ENCODE peak calls at places on chromosomes 12 and 14, in six cellular contexts. One of them, this sample, is unnamed.
A peak's percentile ranks its signal among the peaks of the same experiment; 100 is the strongest.

GRCh38 chr12:131530041-131530332 is 180.9 kb upstream of the SFSWAP start:
- DNase-seq in neural progenitor cell: no peak
- DNase-seq in GM23338: no peak
- DNase-seq in AG09309: no peak
- DNase-seq in uterus: no peak
- DNase-seq in astrocyte of the spinal cord: no peak
- DNase-seq in this sample: no peak

GRCh38 chr14:104794641-104795467 is 694 bp downstream of the AKT1 start:
- DNase-seq in uterus: no peak
- DNase-seq in neural progenitor cell: peak; percentile 66
- DNase-seq in astrocyte of the spinal cord: peak; percentile 14
- DNase-seq in AG09309: no peak
- DNase-seq in GM23338: peak; percentile 56
- DNase-seq in this sample: peak; percentile 37

GRCh38 chr12:65756956-65757511 is 67.2 kb upstream of the HMGA2 start:
- DNase-seq in GM23338: no peak
- DNase-seq in uterus: no peak
- DNase-seq in AG09309: no peak
- DNase-seq in astrocyte of the spinal cord: peak; percentile 1
- DNase-seq in neural progenitor cell: no peak
- DNase-seq in this sample: peak; percentile 78

GRCh38 chr14:78917462-78917861 is 747.3 kb downstream of the NRXN3 start:
- DNase-seq in astrocyte of the spinal cord: no peak
- DNase-seq in GM23338: peak; percentile 16
- DNase-seq in AG09309: no peak
- DNase-seq in neural progenitor cell: no peak
- DNase-seq in uterus: no peak
- DNase-seq in this sample: no peak

GRCh38 chr12:100574262-100575074 is 984 bp downstream of the GAS2L3 start:
- DNase-seq in uterus: no peak
- DNase-seq in neural progenitor cell: peak; percentile 45
- DNase-seq in AG09309: no peak
- DNase-seq in astrocyte of the spinal cord: no peak
- DNase-seq in GM23338: peak; percentile 42
- DNase-seq in this sample: no peak

GRCh38 chr12:18275974-18276373 is 14.7 kb downstream of the PIK3C2G start:
- DNase-seq in GM23338: no peak
- DNase-seq in uterus: no peak
- DNase-seq in neural progenitor cell: no peak
- DNase-seq in astrocyte of the spinal cord: peak; percentile 37
- DNase-seq in AG09309: no peak
- DNase-seq in this sample: no peak

GRCh38 chr12:26744697-26745440 is 88.1 kb downstream of the ITPR2 start:
- DNase-seq in uterus: no peak
- DNase-seq in astrocyte of the spinal cord: peak; percentile 88
- DNase-seq in AG09309: no peak
- DNase-seq in GM23338: no peak
- DNase-seq in neural progenitor cell: no peak
- DNase-seq in this sample: no peak

GRCh38 chr14:91329615-91330014 is 85.1 kb upstream of the GPR68 start:
- DNase-seq in astrocyte of the spinal cord: no peak
- DNase-seq in AG09309: no peak
- DNase-seq in GM23338: no peak
- DNase-seq in neural progenitor cell: no peak
- DNase-seq in uterus: no peak
- DNase-seq in this sample: no peak

GRCh38 chr12:14284189-14284722 is 81.2 kb upstream of the ATF7IP start:
- DNase-seq in uterus: peak; percentile 71
- DNase-seq in GM23338: peak; percentile 46
- DNase-seq in neural progenitor cell: peak; percentile 24
- DNase-seq in AG09309: no peak
- DNase-seq in astrocyte of the spinal cord: no peak
- DNase-seq in this sample: no peak

DNA sequence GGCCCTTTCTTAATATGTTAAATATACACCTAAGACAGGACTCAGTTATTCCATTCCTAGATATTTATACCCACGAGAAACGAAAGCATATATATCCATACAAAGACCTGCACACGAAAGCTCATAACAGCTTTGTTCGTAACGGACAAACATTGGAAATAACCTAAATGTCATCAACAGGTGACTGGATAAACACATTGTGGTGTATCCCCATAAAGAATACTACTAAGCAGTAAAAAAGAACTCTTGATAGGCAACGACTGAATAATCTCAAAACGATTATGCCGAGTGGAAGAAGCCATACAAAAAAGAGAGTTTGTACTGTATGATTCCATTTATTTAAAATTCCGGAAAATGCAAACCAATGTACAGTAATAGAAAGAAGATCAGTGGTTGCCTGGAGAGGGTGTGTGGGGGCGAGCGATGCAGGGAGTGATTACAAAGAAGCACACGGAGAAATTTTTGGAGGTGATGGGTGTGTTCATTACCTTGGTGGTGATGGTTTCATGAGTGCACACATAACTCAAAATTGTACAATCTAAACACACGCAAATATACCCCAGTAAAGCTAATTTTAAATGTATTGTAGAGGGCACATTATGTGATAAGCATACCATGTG is 1.4 kb upstream of the SCN8A start:
- DNase-seq in AG09309: no peak
- DNase-seq in GM23338: no peak
- DNase-seq in astrocyte of the spinal cord: no peak
- DNase-seq in neural progenitor cell: no peak
- DNase-seq in uterus: no peak
- DNase-seq in this sample: no peak
- H3K4me3 ChIP-seq in AG09309: no peak overlapping the region
- H3K4me3 ChIP-seq in GM23338: peak overlapping the region; percentile 79
- H3K4me3 ChIP-seq in astrocyte of the spinal cord: no peak overlapping the region
- H3K4me3 ChIP-seq in neural progenitor cell: no peak overlapping the region
- H3K4me3 ChIP-seq in uterus: no peak overlapping the region
- H3K4me3 ChIP-seq in this sample: no peak overlapping the region

GRCh38 chr14:65278589-65278988 is 133.9 kb upstream of the FUT8 start:
- DNase-seq in AG09309: no peak
- DNase-seq in astrocyte of the spinal cord: no peak
- DNase-seq in neural progenitor cell: no peak
- DNase-seq in GM23338: no peak
- DNase-seq in uterus: no peak
- DNase-seq in this sample: no peak

GRCh38 chr14:65277580-65278270 is 134.8 kb upstream of the FUT8 start:
- DNase-seq in AG09309: no peak
- DNase-seq in uterus: no peak
- DNase-seq in neural progenitor cell: peak; percentile 28
- DNase-seq in GM23338: no peak
- DNase-seq in astrocyte of the spinal cord: no peak
- DNase-seq in this sample: no peak

GRCh38 chr14:65280653-65281052 is 131.9 kb upstream of the FUT8 start:
- DNase-seq in uterus: no peak
- DNase-seq in astrocyte of the spinal cord: no peak
- DNase-seq in GM23338: no peak
- DNase-seq in AG09309: no peak
- DNase-seq in neural progenitor cell: no peak
- DNase-seq in this sample: no peak

GRCh38 chr14:65279510-65279909 is 133.0 kb upstream of the FUT8 start:
- DNase-seq in uterus: no peak
- DNase-seq in AG09309: no peak
- DNase-seq in neural progenitor cell: no peak
- DNase-seq in astrocyte of the spinal cord: no peak
- DNase-seq in GM23338: no peak
- DNase-seq in this sample: no peak

GRCh38 chr14:65279958-65280357 is 132.6 kb upstream of the FUT8 start:
- DNase-seq in uterus: no peak
- DNase-seq in AG09309: no peak
- DNase-seq in GM23338: no peak
- DNase-seq in astrocyte of the spinal cord: no peak
- DNase-seq in neural progenitor cell: no peak
- DNase-seq in this sample: no peak
- H3K4me3 ChIP-seq in uterus: no peak overlapping the region
- H3K4me3 ChIP-seq in AG09309: no peak overlapping the region
- H3K4me3 ChIP-seq in GM23338: no peak overlapping the region
- H3K4me3 ChIP-seq in astrocyte of the spinal cord: no peak overlapping the region
- H3K4me3 ChIP-seq in neural progenitor cell: no peak overlapping the region
- H3K4me3 ChIP-seq in this sample: no peak overlapping the region

DNA sequence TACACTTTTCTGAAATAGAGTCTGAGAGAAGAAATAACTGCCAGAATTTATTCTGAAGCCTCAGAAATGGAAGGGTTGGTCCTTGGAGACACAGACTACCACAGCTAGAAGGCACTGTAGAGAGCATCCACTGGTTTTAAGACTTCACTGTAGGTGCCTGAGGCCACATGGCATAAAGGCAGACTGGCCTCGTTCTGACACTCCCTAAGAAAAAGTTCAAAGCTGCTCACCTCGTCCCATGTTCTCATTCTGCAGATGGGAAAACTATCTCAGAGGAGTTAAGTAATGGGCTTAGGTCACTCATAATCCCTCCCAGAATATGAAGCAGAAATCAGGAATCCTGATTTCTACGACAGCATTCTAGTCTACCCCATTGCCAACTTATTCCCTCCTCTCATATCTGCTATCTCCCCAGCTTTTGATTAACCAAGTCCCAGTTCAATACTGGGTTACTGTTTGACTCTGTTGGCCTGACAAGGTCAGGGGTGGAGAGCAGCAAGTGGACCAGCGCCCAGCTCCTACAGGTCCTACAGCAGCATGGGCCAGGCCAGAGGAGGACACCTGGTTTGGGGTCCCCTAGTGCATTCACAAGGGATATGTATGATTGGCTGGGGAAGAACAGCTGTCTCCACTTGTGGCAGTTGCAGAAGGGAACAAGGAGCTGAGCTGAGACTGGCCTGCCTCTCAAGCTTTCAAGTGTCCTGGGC is 3.7 kb downstream of the ITGA5 start:
- DNase-seq in uterus: no peak
- DNase-seq in neural progenitor cell: no peak
- DNase-seq in AG09309: no peak
- DNase-seq in astrocyte of the spinal cord: no peak
- DNase-seq in GM23338: no peak
- DNase-seq in this sample: no peak
- H3K4me3 ChIP-seq in uterus: no peak overlapping the region
- H3K4me3 ChIP-seq in neural progenitor cell: no peak overlapping the region
- H3K4me3 ChIP-seq in AG09309: no peak overlapping the region
- H3K4me3 ChIP-seq in astrocyte of the spinal cord: no peak overlapping the region
- H3K4me3 ChIP-seq in GM23338: no peak overlapping the region
- H3K4me3 ChIP-seq in this sample: no peak overlapping the region

GRCh38 chr14:99215277-99215676 is 56.7 kb downstream of the BCL11B start:
- DNase-seq in uterus: no peak
- DNase-seq in AG09309: peak; percentile 10
- DNase-seq in astrocyte of the spinal cord: peak; percentile 97
- DNase-seq in neural progenitor cell: no peak
- DNase-seq in GM23338: no peak
- DNase-seq in this sample: peak; percentile 76
- H3K4me3 ChIP-seq in uterus: no peak overlapping the region
- H3K4me3 ChIP-seq in AG09309: no peak overlapping the region
- H3K4me3 ChIP-seq in astrocyte of the spinal cord: no peak overlapping the region
- H3K4me3 ChIP-seq in neural progenitor cell: no peak overlapping the region
- H3K4me3 ChIP-seq in GM23338: no peak overlapping the region
- H3K4me3 ChIP-seq in this sample: no peak overlapping the region

GRCh38 chr12:108328420-108328819 is 10.7 kb downstream of the CMKLR1 start:
- DNase-seq in GM23338: no peak
- DNase-seq in astrocyte of the spinal cord: no peak
- DNase-seq in uterus: no peak
- DNase-seq in neural progenitor cell: no peak
- DNase-seq in AG09309: no peak
- DNase-seq in this sample: no peak

GRCh38 chr12:108326254-108326750 is 12.8 kb downstream of the CMKLR1 start:
- DNase-seq in AG09309: no peak
- DNase-seq in astrocyte of the spinal cord: no peak
- DNase-seq in GM23338: no peak
- DNase-seq in neural progenitor cell: no peak
- DNase-seq in uterus: no peak
- DNase-seq in this sample: no peak

GRCh38 chr12:108325549-108325948 is 13.6 kb downstream of the CMKLR1 start:
- DNase-seq in AG09309: no peak
- DNase-seq in neural progenitor cell: no peak
- DNase-seq in uterus: no peak
- DNase-seq in GM23338: no peak
- DNase-seq in astrocyte of the spinal cord: no peak
- DNase-seq in this sample: no peak

GRCh38 chr12:108324678-108325358 is 14.3 kb downstream of the CMKLR1 start:
- DNase-seq in uterus: no peak
- DNase-seq in neural progenitor cell: no peak
- DNase-seq in GM23338: no peak
- DNase-seq in astrocyte of the spinal cord: no peak
- DNase-seq in AG09309: no peak
- DNase-seq in this sample: no peak

DNA sequence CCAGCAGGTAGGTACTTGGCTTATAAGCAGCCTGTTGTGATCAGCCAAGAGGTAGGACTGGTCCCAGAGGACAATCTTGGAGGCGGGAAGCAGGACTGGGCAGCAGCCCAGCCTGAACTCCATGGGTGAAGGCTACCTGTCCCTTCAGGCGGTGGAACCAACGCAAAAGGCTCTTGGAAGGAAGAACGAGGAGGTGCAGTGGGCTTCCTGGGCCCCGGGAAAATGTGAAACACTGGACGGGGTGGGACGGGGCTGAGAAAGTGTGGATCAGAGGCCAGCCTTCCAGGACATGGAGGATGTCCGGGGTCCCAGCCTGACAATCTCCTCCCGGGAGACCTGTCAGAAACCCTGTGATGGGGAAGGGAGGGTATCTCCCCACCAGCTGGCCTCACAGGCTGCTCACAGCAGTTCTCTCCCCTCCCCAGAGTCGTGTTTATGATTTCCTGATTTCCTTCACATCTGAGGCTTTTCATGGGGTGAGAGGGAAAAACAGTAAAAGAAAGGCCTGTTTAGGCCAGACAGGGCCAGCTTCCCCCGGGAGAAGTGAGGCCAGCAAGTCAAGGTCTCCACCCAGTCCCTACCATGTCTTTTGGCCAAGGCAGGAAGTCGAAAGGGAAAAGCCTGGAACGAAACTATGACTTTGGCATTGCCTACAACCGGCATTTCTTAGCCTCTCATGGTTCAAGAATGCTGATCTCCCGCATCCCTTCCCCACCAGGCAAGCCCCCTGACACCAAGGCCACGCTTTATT is 11.3 kb downstream of the CMKLR1 start:
- DNase-seq in GM23338: no peak
- DNase-seq in neural progenitor cell: no peak
- DNase-seq in astrocyte of the spinal cord: no peak
- DNase-seq in uterus: no peak
- DNase-seq in AG09309: no peak
- DNase-seq in this sample: no peak
- H3K4me3 ChIP-seq in GM23338: no peak overlapping the region
- H3K4me3 ChIP-seq in neural progenitor cell: no peak overlapping the region
- H3K4me3 ChIP-seq in astrocyte of the spinal cord: no peak overlapping the region
- H3K4me3 ChIP-seq in uterus: no peak overlapping the region
- H3K4me3 ChIP-seq in AG09309: no peak overlapping the region
- H3K4me3 ChIP-seq in this sample: no peak overlapping the region

DNA sequence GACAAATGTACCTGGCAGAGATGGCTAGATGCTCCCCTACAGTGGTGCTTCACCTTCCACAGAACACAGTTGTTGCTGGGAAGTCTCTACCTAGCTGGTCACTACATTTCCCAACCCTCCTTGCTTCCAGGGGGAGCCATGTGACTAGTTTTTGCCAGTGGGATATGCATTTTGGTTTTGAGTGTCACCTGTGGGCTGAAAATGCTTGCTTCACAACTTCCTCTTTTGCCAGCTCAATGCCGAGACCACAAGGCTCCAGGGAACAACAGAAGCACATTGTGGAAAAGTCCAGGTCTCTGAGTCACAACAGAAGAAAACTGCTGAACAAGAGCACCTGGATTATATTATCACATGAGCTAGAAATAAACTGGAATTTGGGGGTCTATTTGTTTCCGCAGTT is 48.5 kb upstream of the ARHGAP5 start:
- DNase-seq in GM23338: no peak
- DNase-seq in uterus: no peak
- DNase-seq in AG09309: no peak
- DNase-seq in astrocyte of the spinal cord: peak; percentile 14
- DNase-seq in neural progenitor cell: no peak
- DNase-seq in this sample: no peak
- H3K4me3 ChIP-seq in GM23338: no peak overlapping the region
- H3K4me3 ChIP-seq in uterus: no peak overlapping the region
- H3K4me3 ChIP-seq in AG09309: no peak overlapping the region
- H3K4me3 ChIP-seq in astrocyte of the spinal cord: no peak overlapping the region
- H3K4me3 ChIP-seq in neural progenitor cell: no peak overlapping the region
- H3K4me3 ChIP-seq in this sample: no peak overlapping the region

This sample was measured in SJSA1.